ENCODE peak calls at places on chromosomes 6 and 20, in nine cellular contexts. One of them, this sample, is unnamed.

GRCh38 chr20:44074252-44075151 is 112.5 kb downstream of the JPH2 start:
- DNase-seq in HuH-7: no peak
- DNase-seq in CD4-positive, CD25-positive, alpha-beta regulatory T cell: no peak
- DNase-seq in GM23338: no peak
- DNase-seq in stimulated activated CD4-positive, alpha-beta T cell treated with anti-CD3 and anti-CD28 coated beads, Interleukin-1b, Interleukin-23, amount 100 ng/mL, for 48 hours: no peak
- DNase-seq in activated CD8-positive, alpha-beta T cell treated with anti-CD3 and anti-CD28 coated beads for 36 hours: no peak
- DNase-seq in activated naive CD4-positive, alpha-beta T cell treated with anti-CD3 and anti-CD28 coated beads for 36 hours: peak
- DNase-seq in endothelial cell: no peak
- DNase-seq in NCI-H2227 treated with DMSO at 0.1 percent for 48 hours: no peak
- DNase-seq in this sample: no peak

GRCh38 chr6:162940426-162940825 is 212.7 kb downstream of the PACRG start:
- DNase-seq in HuH-7: no peak
- DNase-seq in CD4-positive, CD25-positive, alpha-beta regulatory T cell: no peak
- DNase-seq in GM23338: no peak
- DNase-seq in stimulated activated CD4-positive, alpha-beta T cell treated with anti-CD3 and anti-CD28 coated beads, Interleukin-1b, Interleukin-23, amount 100 ng/mL, for 48 hours: no peak
- DNase-seq in activated CD8-positive, alpha-beta T cell treated with anti-CD3 and anti-CD28 coated beads for 36 hours: no peak
- DNase-seq in activated naive CD4-positive, alpha-beta T cell treated with anti-CD3 and anti-CD28 coated beads for 36 hours: no peak
- DNase-seq in endothelial cell: no peak
- DNase-seq in NCI-H2227 treated with DMSO at 0.1 percent for 48 hours: no peak
- DNase-seq in this sample: no peak

GRCh38 chr6:150249261-150249660 is 106.4 kb downstream of the PPP1R14C start:
- DNase-seq in HuH-7: no peak
- DNase-seq in CD4-positive, CD25-positive, alpha-beta regulatory T cell: no peak
- DNase-seq in GM23338: no peak
- DNase-seq in stimulated activated CD4-positive, alpha-beta T cell treated with anti-CD3 and anti-CD28 coated beads, Interleukin-1b, Interleukin-23, amount 100 ng/mL, for 48 hours: no peak
- DNase-seq in activated CD8-positive, alpha-beta T cell treated with anti-CD3 and anti-CD28 coated beads for 36 hours: no peak
- DNase-seq in activated naive CD4-positive, alpha-beta T cell treated with anti-CD3 and anti-CD28 coated beads for 36 hours: no peak
- DNase-seq in endothelial cell: no peak
- DNase-seq in NCI-H2227 treated with DMSO at 0.1 percent for 48 hours: no peak
- DNase-seq in this sample: no peak

GRCh38 chr6:89351632-89352328 is 742 bp downstream of the UBE2J1 start:
- DNase-seq in HuH-7: peak
- DNase-seq in CD4-positive, CD25-positive, alpha-beta regulatory T cell: peak
- DNase-seq in GM23338: peak
- DNase-seq in stimulated activated CD4-positive, alpha-beta T cell treated with anti-CD3 and anti-CD28 coated beads, Interleukin-1b, Interleukin-23, amount 100 ng/mL, for 48 hours: no peak
- DNase-seq in activated CD8-positive, alpha-beta T cell treated with anti-CD3 and anti-CD28 coated beads for 36 hours: no peak
- DNase-seq in activated naive CD4-positive, alpha-beta T cell treated with anti-CD3 and anti-CD28 coated beads for 36 hours: no peak
- DNase-seq in endothelial cell: no peak
- DNase-seq in NCI-H2227 treated with DMSO at 0.1 percent for 48 hours: peak
- DNase-seq in this sample: no peak

GRCh38 chr20:25676164-25676809 is 20.4 kb downstream of the ZNF337 start:
- DNase-seq in HuH-7: no peak
- DNase-seq in CD4-positive, CD25-positive, alpha-beta regulatory T cell: no peak
- DNase-seq in GM23338: no peak
- DNase-seq in stimulated activated CD4-positive, alpha-beta T cell treated with anti-CD3 and anti-CD28 coated beads, Interleukin-1b, Interleukin-23, amount 100 ng/mL, for 48 hours: no peak
- DNase-seq in activated CD8-positive, alpha-beta T cell treated with anti-CD3 and anti-CD28 coated beads for 36 hours: no peak
- DNase-seq in activated naive CD4-positive, alpha-beta T cell treated with anti-CD3 and anti-CD28 coated beads for 36 hours: no peak
- DNase-seq in endothelial cell: no peak
- DNase-seq in NCI-H2227 treated with DMSO at 0.1 percent for 48 hours: no peak
- DNase-seq in this sample: no peak

GRCh38 chr6:18207949-18208348 is 52.7 kb downstream of the KDM1B start:
- DNase-seq in HuH-7: no peak
- DNase-seq in CD4-positive, CD25-positive, alpha-beta regulatory T cell: no peak
- DNase-seq in GM23338: no peak
- DNase-seq in stimulated activated CD4-positive, alpha-beta T cell treated with anti-CD3 and anti-CD28 coated beads, Interleukin-1b, Interleukin-23, amount 100 ng/mL, for 48 hours: no peak
- DNase-seq in activated CD8-positive, alpha-beta T cell treated with anti-CD3 and anti-CD28 coated beads for 36 hours: no peak
- DNase-seq in activated naive CD4-positive, alpha-beta T cell treated with anti-CD3 and anti-CD28 coated beads for 36 hours: no peak
- DNase-seq in endothelial cell: no peak
- DNase-seq in NCI-H2227 treated with DMSO at 0.1 percent for 48 hours: no peak
- DNase-seq in this sample: no peak

GRCh38 chr6:105164418-105164817 is 15.4 kb downstream of the POPDC3 start:
- DNase-seq in HuH-7: no peak
- DNase-seq in CD4-positive, CD25-positive, alpha-beta regulatory T cell: no peak
- DNase-seq in GM23338: no peak
- DNase-seq in stimulated activated CD4-positive, alpha-beta T cell treated with anti-CD3 and anti-CD28 coated beads, Interleukin-1b, Interleukin-23, amount 100 ng/mL, for 48 hours: no peak
- DNase-seq in activated CD8-positive, alpha-beta T cell treated with anti-CD3 and anti-CD28 coated beads for 36 hours: no peak
- DNase-seq in activated naive CD4-positive, alpha-beta T cell treated with anti-CD3 and anti-CD28 coated beads for 36 hours: no peak
- DNase-seq in endothelial cell: no peak
- DNase-seq in NCI-H2227 treated with DMSO at 0.1 percent for 48 hours: no peak
- DNase-seq in this sample: no peak

GRCh38 chr6:75331134-75331533 is 46.5 kb upstream of the TMEM30A start:
- DNase-seq in HuH-7: no peak
- DNase-seq in CD4-positive, CD25-positive, alpha-beta regulatory T cell: no peak
- DNase-seq in GM23338: no peak
- DNase-seq in stimulated activated CD4-positive, alpha-beta T cell treated with anti-CD3 and anti-CD28 coated beads, Interleukin-1b, Interleukin-23, amount 100 ng/mL, for 48 hours: no peak
- DNase-seq in activated CD8-positive, alpha-beta T cell treated with anti-CD3 and anti-CD28 coated beads for 36 hours: no peak
- DNase-seq in activated naive CD4-positive, alpha-beta T cell treated with anti-CD3 and anti-CD28 coated beads for 36 hours: no peak
- DNase-seq in endothelial cell: no peak
- DNase-seq in NCI-H2227 treated with DMSO at 0.1 percent for 48 hours: no peak
- DNase-seq in this sample: no peak

GRCh38 chr20:23270427-23270911 is 80.1 kb upstream of the NXT1 start:
- DNase-seq in HuH-7: no peak
- DNase-seq in CD4-positive, CD25-positive, alpha-beta regulatory T cell: no peak
- DNase-seq in GM23338: no peak
- DNase-seq in stimulated activated CD4-positive, alpha-beta T cell treated with anti-CD3 and anti-CD28 coated beads, Interleukin-1b, Interleukin-23, amount 100 ng/mL, for 48 hours: no peak
- DNase-seq in activated CD8-positive, alpha-beta T cell treated with anti-CD3 and anti-CD28 coated beads for 36 hours: no peak
- DNase-seq in activated naive CD4-positive, alpha-beta T cell treated with anti-CD3 and anti-CD28 coated beads for 36 hours: no peak
- DNase-seq in endothelial cell: peak
- DNase-seq in NCI-H2227 treated with DMSO at 0.1 percent for 48 hours: no peak
- DNase-seq in this sample: no peak

GRCh38 chr20:62350098-62350628 is 16.9 kb downstream of the LAMA5 start:
- DNase-seq in HuH-7: no peak
- DNase-seq in CD4-positive, CD25-positive, alpha-beta regulatory T cell: no peak
- DNase-seq in GM23338: no peak
- DNase-seq in stimulated activated CD4-positive, alpha-beta T cell treated with anti-CD3 and anti-CD28 coated beads, Interleukin-1b, Interleukin-23, amount 100 ng/mL, for 48 hours: no peak
- DNase-seq in activated CD8-positive, alpha-beta T cell treated with anti-CD3 and anti-CD28 coated beads for 36 hours: no peak
- DNase-seq in activated naive CD4-positive, alpha-beta T cell treated with anti-CD3 and anti-CD28 coated beads for 36 hours: no peak
- DNase-seq in endothelial cell: no peak
- DNase-seq in NCI-H2227 treated with DMSO at 0.1 percent for 48 hours: no peak
- DNase-seq in this sample: no peak

GRCh38 chr6:61558796-61559195 is 727.2 kb downstream of the KHDRBS2 start:
- DNase-seq in HuH-7: no peak
- DNase-seq in CD4-positive, CD25-positive, alpha-beta regulatory T cell: no peak
- DNase-seq in GM23338: no peak
- DNase-seq in stimulated activated CD4-positive, alpha-beta T cell treated with anti-CD3 and anti-CD28 coated beads, Interleukin-1b, Interleukin-23, amount 100 ng/mL, for 48 hours: no peak
- DNase-seq in activated CD8-positive, alpha-beta T cell treated with anti-CD3 and anti-CD28 coated beads for 36 hours: no peak
- DNase-seq in activated naive CD4-positive, alpha-beta T cell treated with anti-CD3 and anti-CD28 coated beads for 36 hours: no peak
- DNase-seq in endothelial cell: no peak
- DNase-seq in NCI-H2227 treated with DMSO at 0.1 percent for 48 hours: no peak
- DNase-seq in this sample: no peak

GRCh38 chr20:53865905-53866786 is 204.2 kb downstream of the BCAS1 start:
- DNase-seq in HuH-7: no peak
- DNase-seq in CD4-positive, CD25-positive, alpha-beta regulatory T cell: no peak
- DNase-seq in GM23338: peak
- DNase-seq in stimulated activated CD4-positive, alpha-beta T cell treated with anti-CD3 and anti-CD28 coated beads, Interleukin-1b, Interleukin-23, amount 100 ng/mL, for 48 hours: no peak
- DNase-seq in activated CD8-positive, alpha-beta T cell treated with anti-CD3 and anti-CD28 coated beads for 36 hours: no peak
- DNase-seq in activated naive CD4-positive, alpha-beta T cell treated with anti-CD3 and anti-CD28 coated beads for 36 hours: no peak
- DNase-seq in endothelial cell: peak
- DNase-seq in NCI-H2227 treated with DMSO at 0.1 percent for 48 hours: peak
- DNase-seq in this sample: no peak

GRCh38 chr20:49482621-49483017 is at the start of gene KCNB1:
- DNase-seq in HuH-7: peak
- DNase-seq in CD4-positive, CD25-positive, alpha-beta regulatory T cell: peak
- DNase-seq in GM23338: peak
- DNase-seq in stimulated activated CD4-positive, alpha-beta T cell treated with anti-CD3 and anti-CD28 coated beads, Interleukin-1b, Interleukin-23, amount 100 ng/mL, for 48 hours: peak
- DNase-seq in activated CD8-positive, alpha-beta T cell treated with anti-CD3 and anti-CD28 coated beads for 36 hours: peak
- DNase-seq in activated naive CD4-positive, alpha-beta T cell treated with anti-CD3 and anti-CD28 coated beads for 36 hours: peak
- DNase-seq in endothelial cell: peak
- DNase-seq in NCI-H2227 treated with DMSO at 0.1 percent for 48 hours: no peak
- DNase-seq in this sample: peak

GRCh38 chr6:125780540-125781306 is 10.0 kb upstream of the NCOA7 start:
- DNase-seq in HuH-7: no peak
- DNase-seq in CD4-positive, CD25-positive, alpha-beta regulatory T cell: peak
- DNase-seq in GM23338: peak
- DNase-seq in stimulated activated CD4-positive, alpha-beta T cell treated with anti-CD3 and anti-CD28 coated beads, Interleukin-1b, Interleukin-23, amount 100 ng/mL, for 48 hours: peak
- DNase-seq in activated CD8-positive, alpha-beta T cell treated with anti-CD3 and anti-CD28 coated beads for 36 hours: peak
- DNase-seq in activated naive CD4-positive, alpha-beta T cell treated with anti-CD3 and anti-CD28 coated beads for 36 hours: peak
- DNase-seq in endothelial cell: peak
- DNase-seq in NCI-H2227 treated with DMSO at 0.1 percent for 48 hours: peak
- DNase-seq in this sample: peak

GRCh38 chr20:51768759-51769517 is 748 bp upstream of the ATP9A start:
- DNase-seq in HuH-7: no peak
- DNase-seq in CD4-positive, CD25-positive, alpha-beta regulatory T cell: no peak
- DNase-seq in GM23338: peak
- DNase-seq in stimulated activated CD4-positive, alpha-beta T cell treated with anti-CD3 and anti-CD28 coated beads, Interleukin-1b, Interleukin-23, amount 100 ng/mL, for 48 hours: peak
- DNase-seq in activated CD8-positive, alpha-beta T cell treated with anti-CD3 and anti-CD28 coated beads for 36 hours: peak
- DNase-seq in activated naive CD4-positive, alpha-beta T cell treated with anti-CD3 and anti-CD28 coated beads for 36 hours: no peak
- DNase-seq in endothelial cell: no peak
- DNase-seq in NCI-H2227 treated with DMSO at 0.1 percent for 48 hours: no peak
- DNase-seq in this sample: peak

GRCh38 chr6:95216560-95216959 is 360.8 kb upstream of the MANEA start:
- DNase-seq in HuH-7: no peak
- DNase-seq in CD4-positive, CD25-positive, alpha-beta regulatory T cell: no peak
- DNase-seq in GM23338: no peak
- DNase-seq in stimulated activated CD4-positive, alpha-beta T cell treated with anti-CD3 and anti-CD28 coated beads, Interleukin-1b, Interleukin-23, amount 100 ng/mL, for 48 hours: no peak
- DNase-seq in activated CD8-positive, alpha-beta T cell treated with anti-CD3 and anti-CD28 coated beads for 36 hours: no peak
- DNase-seq in activated naive CD4-positive, alpha-beta T cell treated with anti-CD3 and anti-CD28 coated beads for 36 hours: no peak
- DNase-seq in endothelial cell: no peak
- DNase-seq in NCI-H2227 treated with DMSO at 0.1 percent for 48 hours: no peak
- DNase-seq in this sample: no peak

GRCh38 chr20:61661583-61661982 is 404.1 kb downstream of the TAF4 start:
- DNase-seq in HuH-7: no peak
- DNase-seq in CD4-positive, CD25-positive, alpha-beta regulatory T cell: no peak
- DNase-seq in GM23338: no peak
- DNase-seq in stimulated activated CD4-positive, alpha-beta T cell treated with anti-CD3 and anti-CD28 coated beads, Interleukin-1b, Interleukin-23, amount 100 ng/mL, for 48 hours: no peak
- DNase-seq in activated CD8-positive, alpha-beta T cell treated with anti-CD3 and anti-CD28 coated beads for 36 hours: no peak
- DNase-seq in activated naive CD4-positive, alpha-beta T cell treated with anti-CD3 and anti-CD28 coated beads for 36 hours: no peak
- DNase-seq in endothelial cell: no peak
- DNase-seq in NCI-H2227 treated with DMSO at 0.1 percent for 48 hours: no peak
- DNase-seq in this sample: no peak

GRCh38 chr6:131023834-131024504 is 39.1 kb downstream of the EPB41L2 start:
- DNase-seq in HuH-7: no peak
- DNase-seq in CD4-positive, CD25-positive, alpha-beta regulatory T cell: no peak
- DNase-seq in GM23338: no peak
- DNase-seq in stimulated activated CD4-positive, alpha-beta T cell treated with anti-CD3 and anti-CD28 coated beads, Interleukin-1b, Interleukin-23, amount 100 ng/mL, for 48 hours: no peak
- DNase-seq in activated CD8-positive, alpha-beta T cell treated with anti-CD3 and anti-CD28 coated beads for 36 hours: no peak
- DNase-seq in activated naive CD4-positive, alpha-beta T cell treated with anti-CD3 and anti-CD28 coated beads for 36 hours: peak
- DNase-seq in endothelial cell: no peak
- DNase-seq in NCI-H2227 treated with DMSO at 0.1 percent for 48 hours: no peak
- DNase-seq in this sample: no peak

GRCh38 chr6:154731296-154732218 is 1.7 kb upstream of the SCAF8 start:
- DNase-seq in HuH-7: no peak
- DNase-seq in CD4-positive, CD25-positive, alpha-beta regulatory T cell: no peak
- DNase-seq in GM23338: peak
- DNase-seq in stimulated activated CD4-positive, alpha-beta T cell treated with anti-CD3 and anti-CD28 coated beads, Interleukin-1b, Interleukin-23, amount 100 ng/mL, for 48 hours: no peak
- DNase-seq in activated CD8-positive, alpha-beta T cell treated with anti-CD3 and anti-CD28 coated beads for 36 hours: no peak
- DNase-seq in activated naive CD4-positive, alpha-beta T cell treated with anti-CD3 and anti-CD28 coated beads for 36 hours: no peak
- DNase-seq in endothelial cell: no peak
- DNase-seq in NCI-H2227 treated with DMSO at 0.1 percent for 48 hours: no peak
- DNase-seq in this sample: no peak

GRCh38 chr6:107982511-107982910 is 24.5 kb upstream of the SEC63 start:
- DNase-seq in HuH-7: no peak
- DNase-seq in CD4-positive, CD25-positive, alpha-beta regulatory T cell: no peak
- DNase-seq in GM23338: no peak
- DNase-seq in stimulated activated CD4-positive, alpha-beta T cell treated with anti-CD3 and anti-CD28 coated beads, Interleukin-1b, Interleukin-23, amount 100 ng/mL, for 48 hours: no peak
- DNase-seq in activated CD8-positive, alpha-beta T cell treated with anti-CD3 and anti-CD28 coated beads for 36 hours: no peak
- DNase-seq in activated naive CD4-positive, alpha-beta T cell treated with anti-CD3 and anti-CD28 coated beads for 36 hours: no peak
- DNase-seq in endothelial cell: no peak
- DNase-seq in NCI-H2227 treated with DMSO at 0.1 percent for 48 hours: peak
- DNase-seq in this sample: no peak

GRCh38 chr6:106903299-106903698 is 71.2 kb downstream of the CD24 start:
- DNase-seq in HuH-7: no peak
- DNase-seq in CD4-positive, CD25-positive, alpha-beta regulatory T cell: no peak
- DNase-seq in GM23338: peak
- DNase-seq in stimulated activated CD4-positive, alpha-beta T cell treated with anti-CD3 and anti-CD28 coated beads, Interleukin-1b, Interleukin-23, amount 100 ng/mL, for 48 hours: no peak
- DNase-seq in activated CD8-positive, alpha-beta T cell treated with anti-CD3 and anti-CD28 coated beads for 36 hours: no peak
- DNase-seq in activated naive CD4-positive, alpha-beta T cell treated with anti-CD3 and anti-CD28 coated beads for 36 hours: no peak
- DNase-seq in endothelial cell: no peak
- DNase-seq in NCI-H2227 treated with DMSO at 0.1 percent for 48 hours: no peak
- DNase-seq in this sample: no peak

GRCh38 chr6:56637640-56638039 is 5.0 kb downstream of the DST start:
- DNase-seq in HuH-7: no peak
- DNase-seq in CD4-positive, CD25-positive, alpha-beta regulatory T cell: peak
- DNase-seq in GM23338: peak
- DNase-seq in stimulated activated CD4-positive, alpha-beta T cell treated with anti-CD3 and anti-CD28 coated beads, Interleukin-1b, Interleukin-23, amount 100 ng/mL, for 48 hours: no peak
- DNase-seq in activated CD8-positive, alpha-beta T cell treated with anti-CD3 and anti-CD28 coated beads for 36 hours: no peak
- DNase-seq in activated naive CD4-positive, alpha-beta T cell treated with anti-CD3 and anti-CD28 coated beads for 36 hours: no peak
- DNase-seq in endothelial cell: no peak
- DNase-seq in NCI-H2227 treated with DMSO at 0.1 percent for 48 hours: peak
- DNase-seq in this sample: no peak

GRCh38 chr20:51387125-51387865 is 155.2 kb downstream of the NFATC2 start:
- DNase-seq in HuH-7: no peak
- DNase-seq in CD4-positive, CD25-positive, alpha-beta regulatory T cell: no peak
- DNase-seq in GM23338: peak
- DNase-seq in stimulated activated CD4-positive, alpha-beta T cell treated with anti-CD3 and anti-CD28 coated beads, Interleukin-1b, Interleukin-23, amount 100 ng/mL, for 48 hours: no peak
- DNase-seq in activated CD8-positive, alpha-beta T cell treated with anti-CD3 and anti-CD28 coated beads for 36 hours: no peak
- DNase-seq in activated naive CD4-positive, alpha-beta T cell treated with anti-CD3 and anti-CD28 coated beads for 36 hours: no peak
- DNase-seq in endothelial cell: no peak
- DNase-seq in NCI-H2227 treated with DMSO at 0.1 percent for 48 hours: no peak
- DNase-seq in this sample: no peak

GRCh38 chr6:56361812-56362211 is 114.4 kb upstream of the COL21A1 start:
- DNase-seq in HuH-7: no peak
- DNase-seq in CD4-positive, CD25-positive, alpha-beta regulatory T cell: no peak
- DNase-seq in GM23338: no peak
- DNase-seq in stimulated activated CD4-positive, alpha-beta T cell treated with anti-CD3 and anti-CD28 coated beads, Interleukin-1b, Interleukin-23, amount 100 ng/mL, for 48 hours: no peak
- DNase-seq in activated CD8-positive, alpha-beta T cell treated with anti-CD3 and anti-CD28 coated beads for 36 hours: no peak
- DNase-seq in activated naive CD4-positive, alpha-beta T cell treated with anti-CD3 and anti-CD28 coated beads for 36 hours: no peak
- DNase-seq in endothelial cell: no peak
- DNase-seq in NCI-H2227 treated with DMSO at 0.1 percent for 48 hours: no peak
- DNase-seq in this sample: no peak

GRCh38 chr6:111555041-111555440 is 50.6 kb downstream of the TRAF3IP2 start:
- DNase-seq in HuH-7: no peak
- DNase-seq in CD4-positive, CD25-positive, alpha-beta regulatory T cell: no peak
- DNase-seq in GM23338: no peak
- DNase-seq in stimulated activated CD4-positive, alpha-beta T cell treated with anti-CD3 and anti-CD28 coated beads, Interleukin-1b, Interleukin-23, amount 100 ng/mL, for 48 hours: no peak
- DNase-seq in activated CD8-positive, alpha-beta T cell treated with anti-CD3 and anti-CD28 coated beads for 36 hours: no peak
- DNase-seq in activated naive CD4-positive, alpha-beta T cell treated with anti-CD3 and anti-CD28 coated beads for 36 hours: no peak
- DNase-seq in endothelial cell: no peak
- DNase-seq in NCI-H2227 treated with DMSO at 0.1 percent for 48 hours: no peak
- DNase-seq in this sample: no peak

GRCh38 chr20:53074811-53075314 is 102.7 kb downstream of the TSHZ2 start:
- DNase-seq in HuH-7: no peak
- DNase-seq in CD4-positive, CD25-positive, alpha-beta regulatory T cell: no peak
- DNase-seq in GM23338: no peak
- DNase-seq in stimulated activated CD4-positive, alpha-beta T cell treated with anti-CD3 and anti-CD28 coated beads, Interleukin-1b, Interleukin-23, amount 100 ng/mL, for 48 hours: no peak
- DNase-seq in activated CD8-positive, alpha-beta T cell treated with anti-CD3 and anti-CD28 coated beads for 36 hours: no peak
- DNase-seq in activated naive CD4-positive, alpha-beta T cell treated with anti-CD3 and anti-CD28 coated beads for 36 hours: no peak
- DNase-seq in endothelial cell: no peak
- DNase-seq in NCI-H2227 treated with DMSO at 0.1 percent for 48 hours: no peak
- DNase-seq in this sample: no peak

This sample was measured in activated CD4-positive, alpha-beta memory T cell treated with anti-CD3 and anti-CD28 coated beads for 36 hours.